ENCODE peak calls at places on chromosome 10, in five cellular contexts. Z, G, A, R and U are unnamed samples.

GRCh38 chr10:126235091-126235978 is 152.9 kb downstream of the ADAM12 start:
- DNase-seq in R (no peak), A (no peak), Z (no peak), G (no peak), U (no peak)

GRCh38 chr10:58475322-58476277 is 37.1 kb upstream of the BICC1 start:
- DNase-seq in Z (peak), R (no peak), G (no peak), A (no peak), U (no peak)

GRCh38 chr10:113958631-113959382 is 84.9 kb upstream of the ADRB1 start:
- DNase-seq in A (no peak), R (peak), Z (peak), G (no peak), U (no peak)

GRCh38 chr10:15585303-15585715 is 134.4 kb downstream of the ITGA8 start:
- DNase-seq in Z (peak), G (peak), R (peak), A (peak), U (peak)

GRCh38 chr10:51965451-51965850 is 266.1 kb upstream of the CSTF2T start:
- DNase-seq in A (no peak), Z (no peak), R (no peak), G (no peak), U (no peak)

GRCh38 chr10:124263726-124264125 is 155.0 kb downstream of the OAT start:
- DNase-seq in R (no peak), Z (no peak), A (no peak), G (no peak), U (no peak)

GRCh38 chr10:113520606-113521481 is 32.0 kb upstream of the HABP2 start:
- DNase-seq in Z (peak), G (peak), A (peak), R (peak), U (peak)

GRCh38 chr10:122140941-122141623 is 130.0 kb upstream of the BTBD16 start:
- DNase-seq in A (no peak), Z (peak), G (no peak), R (peak), U (peak)

GRCh38 chr10:94194256-94194655 is 168.5 kb downstream of the NOC3L start:
- DNase-seq in Z (peak), R (peak), G (no peak), A (no peak), U (no peak)

GRCh38 chr10:112721080-112721698 is 228.9 kb upstream of the TCF7L2 start:
- DNase-seq in G (peak), R (peak), Z (peak), A (peak), U (no peak)

GRCh38 chr10:31146496-31147219 is 115.0 kb upstream of the ZNF438 start:
- DNase-seq in Z (peak), G (no peak), R (peak), A (peak), U (peak)

GRCh38 chr10:130615463-130615862 is 479.3 kb downstream of the GLRX3 start:
- DNase-seq in R (no peak), A (peak), G (no peak), Z (no peak), U (no peak)

GRCh38 chr10:97889461-97890265 is 40.0 kb downstream of the GOLGA7B start:
- DNase-seq in R (peak), G (no peak), Z (peak), A (peak), U (peak)

GRCh38 chr10:51960494-51960895 is 261.1 kb upstream of the CSTF2T start:
- DNase-seq in G (peak), A (peak), Z (peak), R (peak), U (no peak)

GRCh38 chr10:124650820-124651401 is 93.3 kb downstream of the FAM53B start:
- DNase-seq in G (no peak), A (peak), Z (peak), R (no peak), U (peak)

GRCh38 chr10:31317652-31318381 is 1.2 kb upstream of the ZEB1 start:
- DNase-seq in R (no peak), Z (no peak), G (peak), A (no peak), U (no peak)

GRCh38 chr10:97490592-97490991 is 7.6 kb downstream of the MMS19 start:
- DNase-seq in A (no peak), G (no peak), R (no peak), Z (no peak), U (no peak)

GRCh38 chr10:92567952-92568600 is 5.8 kb downstream of the IDE start:
- DNase-seq in G (peak), A (peak), Z (peak), R (peak), U (no peak)

GRCh38 chr10:58217612-58218011 is 50.1 kb downstream of the IPMK start:
- DNase-seq in Z (peak), G (no peak), A (no peak), R (no peak), U (no peak)

GRCh38 chr10:109981641-109982040 is 26.1 kb upstream of the ADD3 start:
- DNase-seq in A (no peak), Z (peak), R (no peak), G (no peak), U (no peak)

GRCh38 chr10:76727009-76727408 is 910.6 kb downstream of the KCNMA1 start:
- DNase-seq in A (no peak), R (no peak), G (no peak), Z (no peak), U (no peak)

GRCh38 chr10:118701529-118702323 is 53.0 kb downstream of the CACUL1 start:
- DNase-seq in A (peak), R (no peak), G (peak), Z (peak), U (no peak)

GRCh38 chr10:110411047-110411410 is 86.7 kb upstream of the DUSP5 start:
- DNase-seq in G (no peak), R (no peak), Z (peak), A (no peak), U (no peak)

GRCh38 chr10:84065764-84066163 is 73.5 kb upstream of the GHITM start:
- DNase-seq in Z (no peak), A (no peak), R (no peak), G (no peak), U (no peak)

GRCh38 chr10:26488344-26488743 is 50.2 kb downstream of the APBB1IP start:
- DNase-seq in A (no peak), G (no peak), R (no peak), Z (peak), U (no peak)

GRCh38 chr10:120979435-120980315 is 128.5 kb downstream of the WDR11 start:
- DNase-seq in Z (peak), A (peak), G (peak), R (peak), U (no peak)
- TF ChIP-seq EZH2 in Z (peak), A (no peak), G (peak), R (no peak), U (no peak)

GRCh38 chr10:102413806-102414561 is 4.6 kb downstream of the PSD start:
- DNase-seq in R (no peak), G (peak), A (no peak), Z (no peak), U (no peak)

GRCh38 chr10:102411341-102412255 is 7.0 kb downstream of the PSD start:
- DNase-seq in Z (no peak), A (no peak), R (no peak), G (no peak), U (no peak)

GRCh38 chr10:102414749-102415148 is 3.8 kb downstream of the PSD start:
- DNase-seq in Z (no peak), R (no peak), G (no peak), A (no peak), U (no peak)

GRCh38 chr10:102412293-102412692 is 6.3 kb downstream of the PSD start:
- DNase-seq in R (no peak), Z (no peak), G (no peak), A (no peak), U (no peak)

GRCh38 chr10:102413053-102413705 is 5.4 kb downstream of the PSD start:
- DNase-seq in G (peak), Z (no peak), A (peak), R (no peak), U (peak)
- TF ChIP-seq EZH2 in G (no peak), Z (no peak), A (no peak), R (no peak), U (no peak)

DNA sequence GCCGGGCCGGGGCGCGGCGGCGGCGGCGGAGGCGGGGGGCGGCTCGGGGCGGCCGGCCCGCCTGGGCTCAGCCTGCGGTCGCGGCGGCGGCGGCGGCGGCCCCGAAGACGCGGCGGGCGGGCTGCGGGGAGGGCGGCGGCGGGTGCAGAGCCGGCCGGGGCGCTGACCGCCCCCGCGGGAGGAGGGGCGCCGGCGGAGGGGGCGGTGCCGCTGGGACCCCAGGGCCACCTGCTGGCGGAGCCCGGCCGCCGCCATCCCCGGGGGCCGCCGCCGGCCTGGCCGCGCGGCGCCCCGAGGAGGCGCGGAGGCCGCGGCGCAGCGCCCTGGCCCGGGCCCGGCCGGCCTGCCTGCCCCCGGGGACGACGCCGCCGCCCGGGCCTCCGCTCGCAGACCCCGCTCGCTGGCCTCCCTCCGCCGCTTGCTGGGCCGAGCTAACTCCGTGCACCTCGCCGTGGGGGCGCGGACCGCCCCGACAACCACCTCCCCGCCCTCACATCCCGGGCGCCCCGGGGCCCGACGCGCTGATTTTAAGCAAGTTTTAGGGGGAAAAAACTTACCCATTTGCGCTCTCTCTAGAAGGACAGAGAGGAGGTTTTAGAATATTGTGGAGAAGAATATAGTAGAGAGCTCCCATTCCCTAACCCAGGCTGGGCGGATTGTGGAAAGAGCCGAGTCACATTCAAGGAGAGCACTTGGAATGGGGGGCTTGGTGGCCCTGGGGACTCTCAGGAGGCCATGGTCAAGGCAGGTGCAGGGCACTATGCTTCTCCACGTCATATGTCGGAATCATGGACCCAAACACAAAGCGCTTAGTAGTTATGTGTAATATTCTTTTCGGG is at the start of gene BEND7:
- DNase-seq in Z (peak), G (peak), A (peak), R (peak), U (no peak)
- TF ChIP-seq EZH2 in Z (no peak), G (no peak), A (peak), R (no peak), U (no peak)

GRCh38 chr10:61000769-61001730 is 57.1 kb upstream of the RHOBTB1 start:
- DNase-seq in A (peak), R (peak), G (peak), Z (peak), U (no peak)
- TF ChIP-seq EZH2 in A (no peak), R (no peak), G (no peak), Z (no peak), U (no peak)

DNA sequence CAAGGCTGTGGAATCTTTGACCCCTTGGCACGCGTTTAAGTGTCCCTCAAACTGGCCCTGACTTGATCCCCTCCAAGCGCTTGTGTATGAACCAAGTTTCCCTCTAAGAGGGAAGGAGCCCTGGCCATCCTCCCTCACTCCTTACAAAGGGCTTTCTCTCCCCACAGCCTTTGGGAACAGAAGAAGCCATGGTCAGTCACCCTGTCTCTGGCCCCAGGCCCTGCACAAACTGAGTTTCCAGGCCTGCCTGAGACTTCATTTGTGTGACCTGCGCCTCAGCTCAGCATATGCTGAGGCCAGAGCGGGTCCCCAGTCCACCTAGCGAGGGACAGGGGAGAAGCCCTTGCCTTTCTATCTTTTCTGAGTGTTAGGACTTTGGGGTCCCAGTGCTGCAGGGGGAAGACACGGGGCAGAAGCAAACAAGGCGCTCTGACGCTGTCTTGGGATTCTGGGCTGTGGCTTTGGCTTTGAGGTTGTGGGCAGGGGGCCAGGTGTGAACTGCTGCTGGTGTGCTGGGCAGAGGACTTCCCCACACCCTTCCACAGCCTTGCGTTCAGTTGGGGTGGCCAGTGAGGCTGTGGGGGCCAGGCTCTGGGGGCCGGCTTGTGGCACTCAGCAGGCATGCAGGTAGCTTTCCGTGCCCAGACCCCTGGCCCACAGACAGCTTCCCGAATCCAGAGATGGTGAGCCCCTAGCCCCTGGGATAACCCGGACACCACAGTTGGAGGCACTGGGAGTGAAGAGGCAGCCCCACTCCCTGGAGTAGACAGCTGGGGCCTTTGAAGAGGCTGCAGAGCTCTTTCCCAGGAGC is 1.5 kb downstream of the RET start:
- DNase-seq in G (no peak), R (no peak), Z (no peak), A (no peak), U (no peak)
- TF ChIP-seq EZH2 in G (no peak), R (no peak), Z (no peak), A (peak), U (no peak)

GRCh38 chr10:115422624-115423023 is 329.5 kb downstream of the ATRNL1 start:
- DNase-seq in G (no peak), A (no peak), R (no peak), Z (no peak), U (no peak)

GRCh38 chr10:115417585-115418265 is 324.6 kb downstream of the ATRNL1 start:
- DNase-seq in R (peak), G (peak), Z (peak), A (peak), U (peak)
- TF ChIP-seq EZH2 in R (no peak), G (no peak), Z (no peak), A (no peak), U (no peak)

DNA sequence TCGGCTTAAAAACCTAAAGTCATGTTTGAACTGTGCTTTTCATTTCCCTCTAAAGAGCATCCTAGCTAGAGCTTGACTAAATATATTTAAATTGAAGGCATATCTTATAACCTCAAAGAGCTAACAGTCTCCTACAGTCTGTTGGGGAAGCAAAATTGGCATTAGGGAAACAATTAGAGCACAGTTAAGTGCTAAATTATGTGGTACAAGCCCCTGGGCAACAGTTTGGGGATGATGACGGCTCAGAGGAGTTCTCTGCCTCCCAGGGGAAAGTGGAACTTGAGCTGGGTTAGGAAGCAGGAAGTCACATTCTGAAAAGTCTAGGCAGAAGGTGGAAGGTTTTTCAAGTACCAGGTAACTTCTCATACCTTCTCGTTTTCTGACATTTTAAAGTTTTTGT is 18.6 kb upstream of the GOT1 start:
- DNase-seq in Z (no peak), R (no peak), A (no peak), G (no peak), U (no peak)
- TF ChIP-seq EZH2 in Z (no peak), R (no peak), A (no peak), G (no peak), U (no peak)

DNA sequence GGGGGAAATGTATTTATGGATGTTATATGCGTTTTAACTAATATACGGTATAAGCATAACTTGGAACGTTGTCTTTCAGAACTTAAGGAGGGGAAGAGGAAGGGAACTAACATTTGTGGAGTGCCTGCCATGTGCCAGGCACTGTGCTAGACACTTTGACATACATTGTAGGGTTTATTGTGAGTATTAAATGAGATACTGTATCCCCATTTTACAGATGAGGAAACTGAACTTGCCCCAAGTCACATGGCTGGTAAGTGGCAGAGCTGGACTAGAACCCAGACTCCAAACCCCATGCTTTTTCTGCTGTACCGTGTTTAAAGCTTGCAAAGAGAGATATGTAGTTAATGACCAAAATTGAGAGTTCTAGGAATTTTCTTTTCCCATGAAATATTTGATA is 74.6 kb downstream of the CREM start:
- DNase-seq in G (no peak), A (no peak), Z (no peak), R (no peak), U (no peak)
- TF ChIP-seq EZH2 in G (no peak), A (no peak), Z (no peak), R (no peak), U (no peak)

DNA sequence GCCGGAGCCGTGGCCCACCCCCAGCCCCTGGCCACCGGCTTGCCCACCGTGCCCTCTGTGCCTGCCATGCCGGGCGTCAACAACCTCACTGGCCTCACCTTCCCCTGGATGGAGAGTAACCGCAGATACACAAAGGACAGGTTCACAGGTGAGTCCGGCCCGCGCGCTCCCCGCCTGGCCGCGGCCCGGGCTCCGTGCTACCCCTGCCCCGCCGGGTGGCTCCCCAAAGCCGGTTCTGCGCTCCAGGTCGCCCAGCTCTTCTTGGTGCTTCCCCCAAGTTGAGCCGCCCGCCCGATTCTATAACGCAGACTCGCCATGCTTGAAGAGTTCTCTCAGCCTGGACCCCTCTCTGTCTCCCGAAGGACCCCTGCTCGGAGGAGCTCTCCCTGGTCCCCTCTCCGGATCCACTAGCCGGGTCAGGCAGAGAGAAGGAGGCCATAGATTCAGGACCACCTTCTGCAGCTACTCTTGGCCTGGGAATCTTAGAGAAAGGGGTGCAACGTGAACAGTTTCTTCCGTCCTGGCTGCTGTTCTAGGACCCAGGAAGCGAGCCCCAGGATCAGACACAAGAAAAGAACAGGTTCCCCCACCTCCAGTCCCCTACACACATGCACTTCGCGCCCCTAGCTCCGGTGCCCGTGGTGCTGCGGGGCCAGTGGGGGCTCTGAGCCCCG is 999 bp downstream of the TLX1 start:
- DNase-seq in R (no peak), A (peak), G (no peak), Z (no peak), U (no peak)
- TF ChIP-seq EZH2 in R (no peak), A (peak), G (peak), Z (peak), U (no peak)